ENCODE peak calls at places on chromosomes 7 and 10, in eight cellular contexts. D is CD4-positive, alpha-beta memory T cell; X is cardiac muscle cell; V is CD8-positive, alpha-beta memory T cell; B is mammary epithelial cell; J is tibial nerve; S is IMR-90; U is naive thymus-derived CD4-positive, alpha-beta T cell. E is an unnamed sample. For H3K4me1, the result is how much of the 10 kb centered on the place peaks cover.

GRCh38 chr7:80826520-80827237 is 92.2 kb downstream of the SEMA3C start:
- DNase-seq in D (no peak), X (peak), V (no peak), B (peak), J (no peak), S (peak), U (no peak), E (no peak)

GRCh38 chr10:29600821-29601220 is 34.0 kb downstream of the SVIL start:
- DNase-seq in D (no peak), X (peak), V (no peak), B (no peak), J (no peak), S (no peak), U (no peak), E (no peak)

GRCh38 chr7:29538322-29538874 is 25.2 kb upstream of the PRR15 start:
- DNase-seq in D (no peak), X (peak), V (no peak), B (no peak), J (no peak), S (no peak), U (no peak), E (no peak)

GRCh38 chr10:22626784-22627183 is 87.6 kb downstream of the PIP4K2A start:
- DNase-seq in D (no peak), X (no peak), V (no peak), B (no peak), J (no peak), S (no peak), U (no peak), E (no peak)

GRCh38 chr10:72316748-72317435 is 37.8 kb downstream of the DNAJB12 start:
- DNase-seq in D (peak), X (no peak), V (no peak), B (no peak), J (no peak), S (no peak), U (no peak), E (no peak)

GRCh38 chr7:158779061-158779992 is 50.0 kb downstream of the ESYT2 start:
- DNase-seq in D (peak), X (peak), V (no peak), B (no peak), J (no peak), S (peak), U (no peak), E (no peak)

GRCh38 chr7:35004531-35005096 is 32.7 kb downstream of the DPY19L1 start:
- DNase-seq in D (no peak), X (no peak), V (no peak), B (no peak), J (no peak), S (peak), U (no peak), E (no peak)

GRCh38 chr7:130897515-130898419 is 163.8 kb upstream of the KLF14 start:
- DNase-seq in D (no peak), X (no peak), V (no peak), B (no peak), J (no peak), S (no peak), U (no peak), E (no peak)

GRCh38 chr10:62327897-62328296 is 46.3 kb upstream of the ZNF365 start:
- DNase-seq in D (no peak), X (no peak), V (no peak), B (peak), J (no peak), S (no peak), U (no peak), E (no peak)

GRCh38 chr7:156017916-156018700 is 205.8 kb upstream of the SHH start:
- DNase-seq in D (no peak), X (no peak), V (no peak), B (no peak), J (no peak), S (no peak), U (no peak), E (no peak)

GRCh38 chr10:10092581-10092980 is 925.1 kb upstream of the CELF2 start:
- DNase-seq in D (no peak), X (peak), V (no peak), B (no peak), J (no peak), S (peak), U (no peak), E (no peak)

GRCh38 chr10:86376403-86376802 is 9.8 kb upstream of the GRID1 start:
- DNase-seq in D (no peak), X (no peak), V (no peak), B (no peak), J (no peak), S (no peak), U (no peak), E (no peak)

GRCh38 chr7:70183278-70183677 is 585.0 kb downstream of the AUTS2 start:
- DNase-seq in D (no peak), X (no peak), V (no peak), B (no peak), J (no peak), S (no peak), U (no peak), E (no peak)

GRCh38 chr7:124255041-124255667 is 222.3 kb upstream of the TMEM229A start:
- DNase-seq in D (no peak), X (no peak), V (no peak), B (no peak), J (no peak), S (no peak), U (no peak), E (no peak)
- H3K27ac ChIP-seq in D (no peak), X (peak), V (no peak), B (no peak), J (no peak), S (no peak), U (no peak), E (no peak)

GRCh38 chr10:124697443-124697836 is 46.7 kb downstream of the FAM53B start:
- DNase-seq in D (no peak), X (no peak), V (no peak), B (no peak), J (no peak), S (no peak), U (no peak), E (no peak)
- H3K4me1 ChIP-seq in D (half or more), X (under half), V (half or more), B (under half), J (half or more), S (under half), U (half or more), E (under half)

GRCh38 chr7:100171840-100172239 is 3.4 kb upstream of the GAL3ST4 start:
- DNase-seq in D (no peak), X (no peak), V (peak), B (no peak), J (no peak), S (no peak), U (no peak), E (no peak)
- H3K4me3 ChIP-seq in D (no peak), X (peak), V (no peak), B (no peak), J (peak), S (no peak), U (peak), E (peak)

DNA sequence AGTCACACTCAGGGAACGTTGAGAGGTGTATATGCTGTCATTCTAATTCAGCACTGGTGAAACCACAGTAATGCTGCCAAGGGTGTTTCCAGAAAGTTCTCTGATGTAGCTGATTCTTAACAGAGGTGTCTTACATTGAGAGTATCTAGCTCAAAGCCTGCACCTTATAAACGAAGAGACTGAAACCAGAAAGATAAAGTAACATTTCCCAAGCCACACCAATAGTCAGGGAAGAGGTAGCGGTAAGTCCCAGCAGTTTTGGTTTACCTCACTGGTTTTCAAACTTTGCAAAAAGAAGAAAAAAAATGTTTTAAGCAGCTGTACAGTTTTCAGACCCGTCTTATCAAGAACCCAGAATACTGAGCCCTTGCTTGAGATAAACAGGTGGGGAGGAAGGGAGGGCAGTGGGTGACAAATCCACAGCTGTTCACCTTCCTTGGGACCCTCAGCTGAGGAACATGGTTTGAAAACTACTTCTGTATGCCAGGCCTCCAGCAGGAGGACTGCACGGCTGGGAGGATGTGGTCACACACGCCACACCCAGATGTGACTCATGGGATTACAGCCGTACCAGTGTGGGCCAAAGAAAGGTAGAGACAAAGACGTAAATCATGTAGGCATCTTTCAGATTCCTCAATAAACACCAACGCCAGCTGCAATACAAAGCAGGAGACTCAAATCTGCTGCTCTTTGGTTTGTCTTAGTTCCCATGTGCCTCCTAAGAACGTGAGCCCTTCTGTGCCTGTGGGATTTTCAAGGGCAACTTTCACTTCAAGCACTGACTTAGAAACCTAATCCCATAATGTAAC is 64.0 kb upstream of the GSDME start:
- DNase-seq in D (peak), X (peak), V (peak), B (peak), J (no peak), S (peak), U (peak), E (no peak)
- H3K27ac ChIP-seq in D (peak), X (no peak), V (peak), B (peak), J (peak), S (peak), U (peak), E (no peak)

DNA sequence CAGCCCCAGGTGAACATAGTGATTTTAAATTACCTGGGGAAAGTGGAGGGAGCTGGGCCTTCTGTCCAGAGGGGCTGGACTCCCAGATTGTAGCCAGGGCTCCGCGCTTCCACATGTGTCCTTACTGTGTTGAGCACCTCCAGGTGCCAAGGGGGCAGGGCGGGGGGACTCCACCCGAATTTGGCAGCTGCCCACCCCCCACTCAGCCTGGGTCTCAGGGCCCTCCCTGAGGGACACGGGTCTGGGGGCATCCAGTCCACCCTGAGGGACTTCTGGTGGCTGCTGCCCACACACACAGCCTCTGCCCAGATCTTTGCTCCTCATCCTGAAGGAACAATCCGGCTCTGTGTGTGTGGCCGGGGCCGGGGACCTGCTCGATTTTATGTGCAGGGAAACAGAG is 28.2 kb upstream of the ADGRA1 start:
- DNase-seq in D (no peak), X (no peak), V (no peak), B (no peak), J (no peak), S (no peak), U (no peak), E (no peak)
- H3K4me1 ChIP-seq in D (under half), X (under half), V (under half), B (under half), J (under half), S (under half), U (under half), E (under half)